ENCODE peak calls at places on chromosomes 1 and 21, in nine cellular contexts. One of them, this sample, is unnamed.

GRCh38 chr1:179706339-179706941 is 36.7 kb upstream of the FAM163A start:
- DNase-seq in neural progenitor cell: peak; percentile 74
- DNase-seq in esophagus squamous epithelium: no peak
- DNase-seq in thyroid gland: peak; percentile 53
- DNase-seq in H9: peak; percentile 38
- DNase-seq in mammary epithelial cell: peak; percentile 32
- DNase-seq in A673: peak; percentile 75
- DNase-seq in tibial artery: no peak
- DNase-seq in lower lobe of right lung: no peak
- DNase-seq in this sample: no peak

GRCh38 chr1:80462006-80462405 is 1338.7 kb upstream of the ADGRL2 start:
- DNase-seq in neural progenitor cell: no peak
- DNase-seq in esophagus squamous epithelium: no peak
- DNase-seq in thyroid gland: no peak
- DNase-seq in H9: no peak
- DNase-seq in mammary epithelial cell: no peak
- DNase-seq in A673: no peak
- DNase-seq in tibial artery: no peak
- DNase-seq in lower lobe of right lung: no peak
- DNase-seq in this sample: no peak

GRCh38 chr1:223216074-223216473 is 73.0 kb upstream of the TLR5 start:
- DNase-seq in neural progenitor cell: no peak
- DNase-seq in esophagus squamous epithelium: no peak
- DNase-seq in thyroid gland: no peak
- DNase-seq in H9: peak; percentile 9
- DNase-seq in mammary epithelial cell: no peak
- DNase-seq in A673: no peak
- DNase-seq in tibial artery: no peak
- DNase-seq in lower lobe of right lung: no peak
- DNase-seq in this sample: no peak

GRCh38 chr1:104780470-104781078 is 1030.9 kb downstream of the AMY1C start:
- DNase-seq in neural progenitor cell: peak; percentile 50
- DNase-seq in esophagus squamous epithelium: no peak
- DNase-seq in thyroid gland: no peak
- DNase-seq in H9: no peak
- DNase-seq in mammary epithelial cell: peak; percentile 1
- DNase-seq in A673: peak; percentile 65
- DNase-seq in tibial artery: no peak
- DNase-seq in lower lobe of right lung: no peak
- DNase-seq in this sample: no peak

GRCh38 chr21:31597683-31598082 is 61.8 kb upstream of the SOD1 start:
- DNase-seq in neural progenitor cell: no peak
- DNase-seq in esophagus squamous epithelium: no peak
- DNase-seq in thyroid gland: no peak
- DNase-seq in H9: peak; percentile 38
- DNase-seq in mammary epithelial cell: no peak
- DNase-seq in A673: no peak
- DNase-seq in tibial artery: no peak
- DNase-seq in lower lobe of right lung: no peak
- DNase-seq in this sample: no peak

GRCh38 chr1:36206323-36206858 is 17.9 kb upstream of the THRAP3 start:
- DNase-seq in neural progenitor cell: no peak
- DNase-seq in esophagus squamous epithelium: no peak
- DNase-seq in thyroid gland: no peak
- DNase-seq in H9: no peak
- DNase-seq in mammary epithelial cell: no peak
- DNase-seq in A673: no peak
- DNase-seq in tibial artery: no peak
- DNase-seq in lower lobe of right lung: no peak
- DNase-seq in this sample: no peak

GRCh38 chr1:171717080-171717479 is 24.8 kb downstream of the VAMP4 start:
- DNase-seq in neural progenitor cell: no peak
- DNase-seq in esophagus squamous epithelium: no peak
- DNase-seq in thyroid gland: no peak
- DNase-seq in H9: no peak
- DNase-seq in mammary epithelial cell: no peak
- DNase-seq in A673: no peak
- DNase-seq in tibial artery: no peak
- DNase-seq in lower lobe of right lung: no peak
- DNase-seq in this sample: no peak

GRCh38 chr1:153260980-153261792 is 1.7 kb downstream of the LORICRIN start:
- DNase-seq in neural progenitor cell: no peak
- DNase-seq in esophagus squamous epithelium: no peak
- DNase-seq in thyroid gland: peak; percentile 18
- DNase-seq in H9: peak; percentile 29
- DNase-seq in mammary epithelial cell: no peak
- DNase-seq in A673: peak; percentile 41
- DNase-seq in tibial artery: no peak
- DNase-seq in lower lobe of right lung: peak; percentile 61
- DNase-seq in this sample: no peak

GRCh38 chr1:27979151-27979858 is 19.5 kb downstream of the XKR8 start:
- DNase-seq in neural progenitor cell: peak; percentile 38
- DNase-seq in esophagus squamous epithelium: no peak
- DNase-seq in thyroid gland: no peak
- DNase-seq in H9: no peak
- DNase-seq in mammary epithelial cell: peak; percentile 41
- DNase-seq in A673: peak; percentile 73
- DNase-seq in tibial artery: no peak
- DNase-seq in lower lobe of right lung: no peak
- DNase-seq in this sample: no peak

GRCh38 chr1:234976880-234977680 is 151.6 kb downstream of the TOMM20 start:
- DNase-seq in neural progenitor cell: no peak
- DNase-seq in esophagus squamous epithelium: no peak
- DNase-seq in thyroid gland: no peak
- DNase-seq in H9: no peak
- DNase-seq in mammary epithelial cell: no peak
- DNase-seq in A673: no peak
- DNase-seq in tibial artery: no peak
- DNase-seq in lower lobe of right lung: no peak
- DNase-seq in this sample: no peak

GRCh38 chr1:234975122-234975940 is 153.3 kb downstream of the TOMM20 start:
- DNase-seq in neural progenitor cell: no peak
- DNase-seq in esophagus squamous epithelium: no peak
- DNase-seq in thyroid gland: no peak
- DNase-seq in H9: no peak
- DNase-seq in mammary epithelial cell: peak; percentile 98
- DNase-seq in A673: no peak
- DNase-seq in tibial artery: no peak
- DNase-seq in lower lobe of right lung: no peak
- DNase-seq in this sample: no peak

GRCh38 chr1:234978397-234979291 is 150.0 kb downstream of the TOMM20 start:
- DNase-seq in neural progenitor cell: no peak
- DNase-seq in esophagus squamous epithelium: no peak
- DNase-seq in thyroid gland: no peak
- DNase-seq in H9: no peak
- DNase-seq in mammary epithelial cell: peak; percentile 52
- DNase-seq in A673: no peak
- DNase-seq in tibial artery: peak; percentile 74
- DNase-seq in lower lobe of right lung: peak; percentile 80
- DNase-seq in this sample: peak; percentile 79

GRCh38 chr1:234977891-234978396 is 150.7 kb downstream of the TOMM20 start:
- DNase-seq in neural progenitor cell: no peak
- DNase-seq in esophagus squamous epithelium: no peak
- DNase-seq in thyroid gland: no peak
- DNase-seq in H9: no peak
- DNase-seq in mammary epithelial cell: no peak
- DNase-seq in A673: no peak
- DNase-seq in tibial artery: no peak
- DNase-seq in lower lobe of right lung: no peak
- DNase-seq in this sample: no peak

DNA sequence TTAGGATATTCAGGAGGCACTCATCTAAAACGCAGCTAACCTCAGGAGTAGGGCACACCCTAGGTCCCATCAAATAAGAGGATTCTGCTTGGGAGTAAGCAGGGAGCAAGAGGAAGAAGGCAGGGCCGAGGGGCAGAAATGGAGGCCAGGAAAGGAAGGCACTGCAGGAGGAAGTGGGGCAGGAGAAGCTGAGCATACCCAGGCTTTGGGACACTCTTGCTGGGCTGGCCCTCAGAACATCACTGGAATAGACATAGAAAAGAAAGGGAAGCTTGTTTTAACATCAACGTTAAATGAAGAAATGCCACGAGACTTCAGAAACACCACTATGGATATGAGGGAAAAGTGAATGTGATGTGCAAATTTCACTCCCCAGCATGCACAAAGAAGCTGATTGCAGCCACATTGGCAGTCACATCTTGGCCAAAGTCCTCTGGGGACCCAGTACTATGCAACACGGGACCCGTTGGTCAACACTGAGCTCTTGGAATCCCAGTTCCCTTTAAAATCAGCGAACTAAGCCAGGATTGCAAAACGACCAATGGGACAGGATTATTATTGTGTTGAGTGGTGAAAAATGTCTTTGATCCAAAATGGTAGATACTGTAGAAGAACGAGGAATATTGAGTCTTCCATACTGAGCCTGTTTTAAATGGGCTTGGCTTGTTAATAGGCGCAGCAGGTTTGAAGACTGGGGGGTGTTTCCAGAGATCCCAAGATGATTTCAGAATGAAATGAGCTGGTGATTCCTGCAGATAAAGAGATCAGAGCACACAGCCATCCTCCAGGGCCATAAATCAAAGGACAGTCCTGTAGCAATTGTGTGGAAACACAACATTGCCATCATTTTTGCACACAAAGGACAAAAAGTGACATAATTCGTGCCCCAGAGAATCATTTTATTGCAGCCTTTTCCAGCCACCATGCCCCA is 152.4 kb downstream of the TOMM20 start:
- DNase-seq in neural progenitor cell: no peak
- DNase-seq in esophagus squamous epithelium: no peak
- DNase-seq in thyroid gland: no peak
- DNase-seq in H9: no peak
- DNase-seq in mammary epithelial cell: no peak
- DNase-seq in A673: no peak
- DNase-seq in tibial artery: no peak
- DNase-seq in lower lobe of right lung: peak; percentile 67
- DNase-seq in this sample: peak; percentile 93
- H3K27ac ChIP-seq in neural progenitor cell: no peak overlapping the region
- H3K27ac ChIP-seq in esophagus squamous epithelium: peak overlapping the region; percentile 90
- H3K27ac ChIP-seq in thyroid gland: no peak overlapping the region
- H3K27ac ChIP-seq in H9: no peak overlapping the region
- H3K27ac ChIP-seq in mammary epithelial cell: peak overlapping the region; percentile 81
- H3K27ac ChIP-seq in A673: no peak overlapping the region
- H3K27ac ChIP-seq in tibial artery: peak overlapping the region; percentile 39
- H3K27ac ChIP-seq in lower lobe of right lung: peak overlapping the region; percentile 93
- H3K27ac ChIP-seq in this sample: peak overlapping the region; percentile 86

DNA sequence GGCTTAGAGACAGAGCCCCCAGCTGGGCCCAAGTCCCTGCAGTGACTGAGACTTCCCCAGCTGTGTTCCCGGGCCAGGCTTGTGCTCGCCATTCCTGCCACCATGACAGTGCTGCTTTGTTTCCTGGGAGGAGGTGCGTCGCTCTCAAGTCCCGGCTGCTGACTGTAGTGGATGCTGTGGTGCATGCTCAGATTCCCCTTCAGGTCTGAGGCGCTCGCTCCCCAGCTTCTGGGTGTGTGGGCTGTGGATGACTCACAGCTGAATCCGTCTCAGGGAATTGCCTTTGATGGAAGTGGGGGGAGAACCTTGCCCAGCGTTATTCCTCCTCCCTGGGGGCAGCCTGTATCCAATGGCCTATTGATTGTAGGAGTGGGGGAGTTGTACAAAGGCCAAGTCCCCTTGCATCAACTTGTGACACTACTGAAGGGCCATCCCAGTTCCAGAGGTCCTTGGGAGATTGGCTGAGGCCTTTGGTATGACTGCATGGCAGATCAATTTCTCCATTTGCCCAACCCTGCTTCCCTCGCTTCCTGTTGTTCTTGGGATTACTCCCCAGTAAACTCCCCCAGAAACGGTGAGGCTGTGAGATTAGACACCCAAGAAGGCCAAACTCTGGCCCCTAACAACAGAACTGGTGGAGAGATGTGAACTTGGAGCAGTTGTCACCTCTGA is 17.8 kb upstream of the POU3F1 start:
- DNase-seq in neural progenitor cell: peak; percentile 62
- DNase-seq in esophagus squamous epithelium: no peak
- DNase-seq in thyroid gland: no peak
- DNase-seq in H9: no peak
- DNase-seq in mammary epithelial cell: peak; percentile 88
- DNase-seq in A673: peak; percentile 94
- DNase-seq in tibial artery: no peak
- DNase-seq in lower lobe of right lung: no peak
- DNase-seq in this sample: no peak
- TF ChIP-seq CTCF in neural progenitor cell: no peak
- TF ChIP-seq CTCF in esophagus squamous epithelium: peak; percentile 17
- TF ChIP-seq CTCF in thyroid gland: no peak
- TF ChIP-seq CTCF in H9: no peak
- TF ChIP-seq CTCF in mammary epithelial cell: peak; percentile 34
- TF ChIP-seq CTCF in A673: peak; percentile 25
- TF ChIP-seq CTCF in tibial artery: no peak
- TF ChIP-seq CTCF in lower lobe of right lung: no peak
- TF ChIP-seq CTCF in this sample: no peak

GRCh38 chr1:51922040-51922439 is 43.5 kb upstream of the NRDC start:
- DNase-seq in neural progenitor cell: no peak
- DNase-seq in esophagus squamous epithelium: no peak
- DNase-seq in thyroid gland: no peak
- DNase-seq in H9: no peak
- DNase-seq in mammary epithelial cell: no peak
- DNase-seq in A673: no peak
- DNase-seq in tibial artery: no peak
- DNase-seq in lower lobe of right lung: no peak
- DNase-seq in this sample: no peak
- H3K27ac ChIP-seq in neural progenitor cell: no peak overlapping the region
- H3K27ac ChIP-seq in esophagus squamous epithelium: no peak overlapping the region
- H3K27ac ChIP-seq in thyroid gland: no peak overlapping the region
- H3K27ac ChIP-seq in H9: no peak overlapping the region
- H3K27ac ChIP-seq in mammary epithelial cell: no peak overlapping the region
- H3K27ac ChIP-seq in A673: no peak overlapping the region
- H3K27ac ChIP-seq in tibial artery: no peak overlapping the region
- H3K27ac ChIP-seq in lower lobe of right lung: no peak overlapping the region
- H3K27ac ChIP-seq in this sample: no peak overlapping the region

DNA sequence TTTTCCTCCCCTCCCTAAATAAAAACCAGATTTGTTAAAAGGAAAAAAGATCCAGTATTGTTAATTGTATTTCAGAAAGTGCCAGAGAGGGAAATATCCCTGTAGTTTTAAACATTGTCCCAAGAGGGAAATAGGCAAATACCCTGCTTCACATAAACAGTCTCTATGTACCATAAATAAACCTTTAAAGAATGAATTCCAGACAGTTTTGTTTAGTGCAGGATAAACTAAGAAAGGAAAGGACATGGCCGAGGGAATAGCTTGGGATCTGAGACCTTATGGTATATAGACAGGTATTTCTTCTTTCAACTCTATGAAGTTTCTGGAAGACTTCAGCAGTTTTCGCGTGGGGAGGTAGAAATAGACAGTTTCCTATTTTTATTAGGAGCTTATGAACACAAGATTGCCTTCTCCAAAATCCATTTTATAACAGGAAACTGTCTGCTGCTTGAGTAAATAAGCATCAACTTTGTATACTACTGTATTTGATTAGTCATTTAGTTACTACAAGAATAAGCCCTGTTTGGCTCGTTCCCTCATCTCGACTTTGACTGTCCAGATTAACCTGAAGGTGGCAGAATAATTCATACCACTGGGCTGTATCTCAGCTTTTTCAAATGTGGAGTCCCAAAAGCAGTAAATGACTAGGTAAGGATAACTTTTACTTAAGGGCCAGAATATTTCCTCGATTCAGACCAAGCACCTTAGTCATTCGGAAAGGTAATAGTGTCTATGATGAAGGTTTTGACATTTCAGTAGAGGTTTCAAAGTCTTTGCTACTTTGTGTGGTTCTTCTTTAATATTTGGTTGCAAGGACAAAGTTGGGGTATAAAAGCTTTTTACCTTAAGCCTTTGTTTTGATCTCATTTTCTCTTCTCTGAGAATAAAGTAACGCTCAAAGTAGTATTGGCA is 177.5 kb downstream of the VPS13D start:
- DNase-seq in neural progenitor cell: no peak
- DNase-seq in esophagus squamous epithelium: no peak
- DNase-seq in thyroid gland: no peak
- DNase-seq in H9: no peak
- DNase-seq in mammary epithelial cell: peak; percentile 52
- DNase-seq in A673: peak; percentile 22
- DNase-seq in tibial artery: no peak
- DNase-seq in lower lobe of right lung: no peak
- DNase-seq in this sample: no peak
- TF ChIP-seq CTCF in neural progenitor cell: peak; percentile 3
- TF ChIP-seq CTCF in esophagus squamous epithelium: peak; percentile 60
- TF ChIP-seq CTCF in thyroid gland: peak; percentile 60
- TF ChIP-seq CTCF in H9: peak; percentile 32
- TF ChIP-seq CTCF in mammary epithelial cell: peak; percentile 49
- TF ChIP-seq CTCF in A673: peak; percentile 48
- TF ChIP-seq CTCF in tibial artery: peak; percentile 42
- TF ChIP-seq CTCF in lower lobe of right lung: peak; percentile 46
- TF ChIP-seq CTCF in this sample: no peak

This sample was measured in right atrium auricular region.